ENCODE peak calls at places on chromosome 9, in six cellular contexts. N is HT-29, B is smooth muscle cell of the brain vasculature, D is nephron progenitor cell, Z is psoas muscle, V is PC-3. A is an unnamed sample.

GRCh38 chr9:5428794-5429528 is 8.8 kb downstream of the PLGRKT start:
- DNase-seq in Z (no peak), N (no peak), B (no peak), D (no peak), V (no peak), A (no peak)

GRCh38 chr9:14080940-14081621 is 232.9 kb downstream of the NFIB start:
- DNase-seq in D (no peak), N (no peak), V (peak; percentile 50), Z (no peak), B (no peak), A (peak; percentile 36)

GRCh38 chr9:4540425-4540824 is 50.2 kb downstream of the SLC1A1 start:
- DNase-seq in B (no peak), Z (no peak), N (no peak), D (no peak), V (no peak), A (no peak)

GRCh38 chr9:37800631-37801286 is at the start of gene DCAF10:
- DNase-seq in V (peak; percentile 73), D (peak; percentile 95), N (peak; percentile 78), Z (peak; percentile 90), B (peak; percentile 58), A (peak; percentile 70)

GRCh38 chr9:121972501-121972981 is 120.6 kb downstream of the TTLL11 start:
- DNase-seq in D (no peak), Z (peak; percentile 54), B (no peak), N (no peak), V (peak; percentile 97), A (peak; percentile 95)

GRCh38 chr9:33893861-33894260 is 76.9 kb downstream of the UBE2R2 start:
- DNase-seq in D (no peak), B (no peak), V (no peak), N (no peak), Z (no peak), A (no peak)

GRCh38 chr9:97856857-97857602 is 4.0 kb downstream of the FOXE1 start:
- DNase-seq in Z (no peak), D (no peak), B (no peak), N (no peak), V (no peak), A (no peak)

GRCh38 chr9:6600006-6600405 is 45.5 kb downstream of the GLDC start:
- DNase-seq in N (no peak), D (no peak), B (no peak), V (no peak), Z (no peak), A (no peak)

GRCh38 chr9:1005043-1005667 is 28.7 kb downstream of the DMRT3 start:
- DNase-seq in B (no peak), V (peak; percentile 72), N (peak; percentile 64), D (no peak), Z (no peak), A (peak; percentile 31)

GRCh38 chr9:77304543-77304942 is 127.2 kb downstream of the VPS13A start:
- DNase-seq in Z (no peak), B (no peak), V (no peak), N (no peak), D (no peak), A (no peak)

GRCh38 chr9:133677126-133678010 is 41.2 kb downstream of the DBH start:
- DNase-seq in D (no peak), B (no peak), N (no peak), V (no peak), Z (no peak), A (no peak)

GRCh38 chr9:121556580-121556979 is 56.9 kb upstream of the GGTA1 start:
- DNase-seq in V (peak; percentile 95), N (no peak), D (no peak), B (no peak), Z (peak; percentile 41), A (peak; percentile 81)

GRCh38 chr9:34519321-34520020 is 3.3 kb downstream of the ENHO start:
- DNase-seq in N (no peak), B (no peak), Z (no peak), V (no peak), D (no peak), A (no peak)

GRCh38 chr9:93085676-93086075 is 10.3 kb upstream of the CARD19 start:
- DNase-seq in Z (no peak), D (no peak), N (no peak), B (no peak), V (no peak), A (no peak)

GRCh38 chr9:4301302-4301701 is 1.4 kb upstream of the GLIS3 start:
- DNase-seq in V (peak; percentile 49), D (no peak), B (no peak), Z (no peak), N (no peak), A (no peak)

GRCh38 chr9:3526903-3527652 is 1.3 kb upstream of the RFX3 start:
- DNase-seq in V (peak; percentile 27), D (no peak), Z (peak; percentile 13), B (no peak), N (peak; percentile 78), A (no peak)

GRCh38 chr9:87683751-87684626 is 41.9 kb upstream of the CTSL start:
- DNase-seq in Z (no peak), V (no peak), N (no peak), B (no peak), D (no peak), A (no peak)

GRCh38 chr9:79570449-79571308 is 1.1 kb upstream of the TLE4 start:
- DNase-seq in B (no peak), Z (peak; percentile 28), D (peak; percentile 53), V (peak; percentile 12), N (no peak), A (peak; percentile 45)

GRCh38 chr9:80552931-80553330 is 981.2 kb downstream of the TLE4 start:
- DNase-seq in Z (no peak), N (no peak), V (no peak), D (no peak), B (peak; percentile 46), A (no peak)